ENCODE peak calls at places on chromosomes 13 and 19, in four cellular contexts. One of them, this sample, is unnamed.

GRCh38 chr19:8731428-8732169 is 10.2 kb downstream of the OR2Z1 start:
- DNase-seq in neural crest cell: no peak
- DNase-seq in AG04449: no peak
- DNase-seq in Caco-2: peak
- DNase-seq in this sample: no peak

GRCh38 chr13:31790992-31791391 is 51.7 kb downstream of the RXFP2 start:
- DNase-seq in neural crest cell: no peak
- DNase-seq in AG04449: no peak
- DNase-seq in Caco-2: no peak
- DNase-seq in this sample: no peak

GRCh38 chr13:60397693-60398437 is 845 bp downstream of the TDRD3 start:
- DNase-seq in neural crest cell: peak
- DNase-seq in AG04449: no peak
- DNase-seq in Caco-2: peak
- DNase-seq in this sample: peak

GRCh38 chr19:1177322-1178114 is 3.5 kb upstream of the SBNO2 start:
- DNase-seq in neural crest cell: no peak
- DNase-seq in AG04449: peak
- DNase-seq in Caco-2: no peak
- DNase-seq in this sample: no peak

GRCh38 chr19:41945135-41945766 is 13.9 kb downstream of the RABAC1 start:
- DNase-seq in neural crest cell: no peak
- DNase-seq in AG04449: no peak
- DNase-seq in Caco-2: no peak
- DNase-seq in this sample: no peak

GRCh38 chr13:50080856-50081105 is 65.5 kb downstream of the KCNRG start:
- DNase-seq in neural crest cell: no peak
- DNase-seq in AG04449: no peak
- DNase-seq in Caco-2: no peak
- DNase-seq in this sample: no peak

GRCh38 chr13:28324181-28324789 is 170.6 kb downstream of the FLT1 start:
- DNase-seq in neural crest cell: peak
- DNase-seq in AG04449: no peak
- DNase-seq in Caco-2: peak
- DNase-seq in this sample: peak

GRCh38 chr19:2043269-2043641 is 7.8 kb downstream of the MKNK2 start:
- DNase-seq in neural crest cell: no peak
- DNase-seq in AG04449: no peak
- DNase-seq in Caco-2: no peak
- DNase-seq in this sample: no peak

GRCh38 chr13:48511621-48512232 is 21.2 kb downstream of the RCBTB2 start:
- DNase-seq in neural crest cell: no peak
- DNase-seq in AG04449: no peak
- DNase-seq in Caco-2: no peak
- DNase-seq in this sample: no peak

GRCh38 chr19:13959962-13960862 is 7.9 kb downstream of the DCAF15 start:
- DNase-seq in neural crest cell: no peak
- DNase-seq in AG04449: no peak
- DNase-seq in Caco-2: no peak
- DNase-seq in this sample: peak

GRCh38 chr13:33426131-33426530 is 140.6 kb upstream of the STARD13 start:
- DNase-seq in neural crest cell: no peak
- DNase-seq in AG04449: no peak
- DNase-seq in Caco-2: no peak
- DNase-seq in this sample: no peak

GRCh38 chr13:113125506-113126264 is 3.1 kb downstream of the F10 start:
- DNase-seq in neural crest cell: no peak
- DNase-seq in AG04449: no peak
- DNase-seq in Caco-2: no peak
- DNase-seq in this sample: no peak

GRCh38 chr19:5452594-5453565 is 2.3 kb upstream of the ZNRF4 start:
- DNase-seq in neural crest cell: no peak
- DNase-seq in AG04449: no peak
- DNase-seq in Caco-2: peak
- DNase-seq in this sample: no peak

GRCh38 chr13:41581884-41582547 is 124.7 kb downstream of the RGCC start:
- DNase-seq in neural crest cell: no peak
- DNase-seq in AG04449: no peak
- DNase-seq in Caco-2: no peak
- DNase-seq in this sample: no peak

GRCh38 chr13:26867451-26868067 is 107.0 kb upstream of the GPR12 start:
- DNase-seq in neural crest cell: peak
- DNase-seq in AG04449: no peak
- DNase-seq in Caco-2: no peak
- DNase-seq in this sample: peak

GRCh38 chr13:59449750-59450149 is 714.0 kb downstream of the DIAPH3 start:
- DNase-seq in neural crest cell: no peak
- DNase-seq in AG04449: no peak
- DNase-seq in Caco-2: no peak
- DNase-seq in this sample: no peak

GRCh38 chr19:14554382-14554812 is 17.5 kb downstream of the NDUFB7 start:
- DNase-seq in neural crest cell: no peak
- DNase-seq in AG04449: no peak
- DNase-seq in Caco-2: no peak
- DNase-seq in this sample: no peak

GRCh38 chr19:23557381-23557780 is 129.6 kb downstream of the ZNF675 start:
- DNase-seq in neural crest cell: no peak
- DNase-seq in AG04449: no peak
- DNase-seq in Caco-2: no peak
- DNase-seq in this sample: no peak

GRCh38 chr13:47291116-47291656 is 394.3 kb upstream of the HTR2A start:
- DNase-seq in neural crest cell: no peak
- DNase-seq in AG04449: no peak
- DNase-seq in Caco-2: no peak
- DNase-seq in this sample: no peak

GRCh38 chr13:22451345-22451744 is 729.4 kb upstream of the SGCG start:
- DNase-seq in neural crest cell: peak
- DNase-seq in AG04449: no peak
- DNase-seq in Caco-2: no peak
- DNase-seq in this sample: no peak

GRCh38 chr19:46875234-46875633 is 14.4 kb downstream of the ARHGAP35 start:
- DNase-seq in neural crest cell: no peak
- DNase-seq in AG04449: no peak
- DNase-seq in Caco-2: no peak
- DNase-seq in this sample: no peak

GRCh38 chr19:48596679-48597465 is 9.7 kb upstream of the SPACA4 start:
- DNase-seq in neural crest cell: no peak
- DNase-seq in AG04449: no peak
- DNase-seq in Caco-2: no peak
- DNase-seq in this sample: no peak

GRCh38 chr13:31069808-31070544 is 91.7 kb downstream of the HSPH1 start:
- DNase-seq in neural crest cell: no peak
- DNase-seq in AG04449: no peak
- DNase-seq in Caco-2: no peak
- DNase-seq in this sample: no peak

GRCh38 chr13:43489168-43489730 is 297.5 kb downstream of the ENOX1 start:
- DNase-seq in neural crest cell: no peak
- DNase-seq in AG04449: no peak
- DNase-seq in Caco-2: no peak
- DNase-seq in this sample: no peak

GRCh38 chr19:1747285-1748114 is 5.8 kb upstream of the ONECUT3 start:
- DNase-seq in neural crest cell: no peak
- DNase-seq in AG04449: peak
- DNase-seq in Caco-2: peak
- DNase-seq in this sample: no peak

GRCh38 chr13:59621791-59622190 is 541.9 kb downstream of the DIAPH3 start:
- DNase-seq in neural crest cell: no peak
- DNase-seq in AG04449: no peak
- DNase-seq in Caco-2: no peak
- DNase-seq in this sample: no peak

GRCh38 chr13:32790731-32791130 is 204.5 kb downstream of the PDS5B start:
- DNase-seq in neural crest cell: no peak
- DNase-seq in AG04449: no peak
- DNase-seq in Caco-2: no peak
- DNase-seq in this sample: no peak

GRCh38 chr13:114142640-114143490 is 10.4 kb upstream of the RASA3 start:
- DNase-seq in neural crest cell: no peak
- DNase-seq in AG04449: no peak
- DNase-seq in Caco-2: no peak
- DNase-seq in this sample: no peak

GRCh38 chr13:64276232-64276631 is 2860.6 kb upstream of the PCDH20 start:
- DNase-seq in neural crest cell: no peak
- DNase-seq in AG04449: no peak
- DNase-seq in Caco-2: no peak
- DNase-seq in this sample: no peak

GRCh38 chr13:75762967-75763366 is 126.8 kb downstream of the LMO7 start:
- DNase-seq in neural crest cell: no peak
- DNase-seq in AG04449: no peak
- DNase-seq in Caco-2: no peak
- DNase-seq in this sample: no peak

GRCh38 chr19:15779756-15780476 is 7.5 kb upstream of the OR10H5 start:
- DNase-seq in neural crest cell: no peak
- DNase-seq in AG04449: no peak
- DNase-seq in Caco-2: no peak
- DNase-seq in this sample: no peak

GRCh38 chr19:57071414-57071813 is 48.4 kb upstream of the USP29 start:
- DNase-seq in neural crest cell: no peak
- DNase-seq in AG04449: no peak
- DNase-seq in Caco-2: no peak
- DNase-seq in this sample: no peak
- TF ChIP-seq CTCF in neural crest cell: no peak
- TF ChIP-seq CTCF in AG04449: no peak
- TF ChIP-seq CTCF in Caco-2: no peak
- TF ChIP-seq CTCF in this sample: no peak

GRCh38 chr19:35960432-35960972 is 24.3 kb downstream of the LRFN3 start:
- DNase-seq in neural crest cell: no peak
- DNase-seq in AG04449: no peak
- DNase-seq in Caco-2: no peak
- DNase-seq in this sample: no peak

GRCh38 chr19:35959968-35960320 is 23.8 kb downstream of the LRFN3 start:
- DNase-seq in neural crest cell: no peak
- DNase-seq in AG04449: no peak
- DNase-seq in Caco-2: no peak
- DNase-seq in this sample: no peak

GRCh38 chr19:35958660-35959039 is 22.5 kb downstream of the LRFN3 start:
- DNase-seq in neural crest cell: no peak
- DNase-seq in AG04449: no peak
- DNase-seq in Caco-2: no peak
- DNase-seq in this sample: no peak

GRCh38 chr19:35955881-35956634 is 19.9 kb downstream of the LRFN3 start:
- DNase-seq in neural crest cell: no peak
- DNase-seq in AG04449: no peak
- DNase-seq in Caco-2: no peak
- DNase-seq in this sample: no peak

DNA sequence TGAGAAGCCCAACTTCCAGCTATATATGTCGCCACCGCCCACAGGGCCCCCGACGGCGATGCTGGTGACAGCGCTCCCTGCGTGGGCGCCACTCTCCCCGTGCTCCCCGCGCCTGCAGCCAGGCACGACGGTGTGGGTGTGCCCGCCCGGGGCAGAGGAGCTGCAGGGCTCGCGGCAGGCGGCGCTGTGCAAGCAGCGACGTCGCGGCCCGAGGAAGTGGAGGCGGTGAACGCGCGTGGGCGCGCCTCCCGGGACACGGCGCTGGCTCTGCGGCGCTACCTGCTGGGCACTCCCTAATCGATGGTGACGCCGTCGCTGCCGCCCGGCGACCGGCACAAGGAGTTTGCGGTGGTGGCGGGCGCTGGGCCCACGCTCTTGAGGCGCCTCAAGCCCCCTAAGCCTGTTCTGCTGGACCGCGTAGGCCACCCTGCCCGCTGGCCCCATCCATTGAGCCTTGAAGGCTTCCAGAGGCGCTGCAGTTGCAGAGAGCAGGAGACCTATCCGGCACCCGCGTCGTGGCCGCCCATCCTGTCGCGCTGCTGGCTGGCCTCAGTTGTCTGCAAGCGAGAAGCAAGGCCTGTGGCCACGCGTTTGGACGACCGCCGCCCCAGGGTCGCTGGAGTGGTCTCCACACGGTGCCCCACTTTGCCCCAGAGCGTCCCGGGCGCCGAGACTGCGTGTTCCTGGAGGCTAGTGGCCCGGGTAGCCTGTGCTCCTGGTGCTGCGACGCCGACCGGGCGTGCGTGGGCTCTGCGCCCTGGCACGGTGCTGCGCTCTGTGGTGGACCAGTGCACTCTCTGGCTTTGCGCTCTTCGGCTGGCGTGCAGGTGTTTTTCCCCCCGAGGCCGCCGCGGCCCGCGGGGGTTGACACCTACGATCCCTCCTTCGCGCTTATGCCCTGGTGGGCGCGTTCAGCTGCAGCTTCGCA is 23.1 kb downstream of the LRFN3 start:
- DNase-seq in neural crest cell: no peak
- DNase-seq in AG04449: no peak
- DNase-seq in Caco-2: no peak
- DNase-seq in this sample: peak
- TF ChIP-seq CTCF in neural crest cell: peak
- TF ChIP-seq CTCF in AG04449: peak
- TF ChIP-seq CTCF in Caco-2: peak
- TF ChIP-seq CTCF in this sample: no peak

DNA sequence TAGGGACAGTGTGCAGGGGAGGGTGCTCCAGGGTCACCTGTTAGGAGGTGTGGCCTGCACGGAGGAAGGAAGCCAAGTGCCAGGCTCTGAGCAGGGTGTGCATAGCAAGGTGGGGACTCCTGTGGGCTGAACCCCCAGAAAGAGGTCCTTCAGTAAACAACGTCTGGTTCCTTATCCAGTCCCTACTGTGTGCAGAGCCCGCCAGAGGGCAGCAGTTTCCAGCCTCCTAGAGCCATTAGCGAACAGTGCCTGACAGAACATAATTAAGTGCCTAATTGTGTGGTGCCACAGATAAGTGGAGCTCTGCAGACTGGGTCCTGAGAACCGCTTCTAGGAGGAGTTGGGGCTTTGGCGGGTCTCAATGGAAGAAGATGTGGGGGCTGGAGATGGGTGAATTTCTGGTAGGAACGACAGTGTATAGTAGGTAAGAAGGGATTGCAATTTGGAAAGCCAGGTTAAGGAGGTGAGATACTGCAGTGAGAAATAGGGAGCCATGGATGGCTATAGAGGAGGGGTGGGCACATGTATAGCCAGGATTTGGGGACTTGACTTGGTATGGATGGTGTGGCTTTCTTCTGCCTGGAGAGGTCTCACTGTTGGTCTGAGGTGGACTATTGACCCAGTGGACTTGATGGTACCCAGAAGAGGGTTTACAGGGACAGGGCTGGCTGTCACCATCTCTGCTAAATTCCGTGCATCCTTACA is 323.1 kb downstream of the ZNF536 start:
- DNase-seq in neural crest cell: no peak
- DNase-seq in AG04449: no peak
- DNase-seq in Caco-2: no peak
- DNase-seq in this sample: peak
- TF ChIP-seq CTCF in neural crest cell: no peak
- TF ChIP-seq CTCF in AG04449: no peak
- TF ChIP-seq CTCF in Caco-2: peak
- TF ChIP-seq CTCF in this sample: no peak

GRCh38 chr19:11034449-11035213 is 54.6 kb upstream of the LDLR start:
- DNase-seq in neural crest cell: no peak
- DNase-seq in AG04449: no peak
- DNase-seq in Caco-2: no peak
- DNase-seq in this sample: no peak
- TF ChIP-seq CTCF in neural crest cell: no peak
- TF ChIP-seq CTCF in AG04449: no peak
- TF ChIP-seq CTCF in Caco-2: no peak
- TF ChIP-seq CTCF in this sample: no peak